ENCODE peak calls at places on chromosomes 16 and 17, in nine cellular contexts. W is cardiac fibroblast, S is omental fat pad, I is HFFc6, P is right atrium auricular region, T is GM20000, X is uterus, Q is H9, N is K562. B is an unnamed sample.
A peak's percentile ranks its signal among the peaks of the same experiment; 100 is the strongest.

GRCh38 chr16:88928405-88929375 is 48.3 kb downstream of the CBFA2T3 start:
- DNase-seq in X (no peak), P (no peak), N (no peak), S (no peak), W (no peak), I (no peak), Q (no peak), T (no peak), B (no peak)

GRCh38 chr16:80274576-80275191 is 266.1 kb upstream of the DYNLRB2 start:
- DNase-seq in X (no peak), T (no peak), W (peak; percentile 45), N (no peak), Q (no peak), S (no peak), P (no peak), I (peak; percentile 11), B (no peak)

GRCh38 chr16:67013238-67013822 is 15.6 kb upstream of the CBFB start:
- DNase-seq in W (no peak), N (no peak), X (no peak), Q (no peak), I (no peak), T (no peak), S (no peak), P (no peak), B (peak; percentile 28)

GRCh38 chr17:65799454-65799853 is 238.0 kb upstream of the AXIN2 start:
- DNase-seq in S (no peak), Q (no peak), P (no peak), W (no peak), I (no peak), N (no peak), X (no peak), T (no peak), B (no peak)

GRCh38 chr17:81429353-81429774 is 34.1 kb downstream of the BAHCC1 start:
- DNase-seq in W (peak; percentile 89), S (no peak), N (no peak), T (no peak), X (peak; percentile 88), Q (no peak), P (peak; percentile 83), I (peak; percentile 43), B (no peak)

GRCh38 chr17:48513653-48514482 is 16.9 kb downstream of the HOXB1 start:
- DNase-seq in N (peak; percentile 73), X (no peak), Q (no peak), P (no peak), S (no peak), I (no peak), W (no peak), T (no peak), B (no peak)

GRCh38 chr16:47643610-47644009 is 182.5 kb downstream of the PHKB start:
- DNase-seq in S (no peak), N (no peak), X (no peak), P (no peak), T (no peak), Q (no peak), W (no peak), I (no peak), B (no peak)

GRCh38 chr16:732936-733335 is 6.0 kb downstream of the HAGHL start:
- DNase-seq in W (no peak), T (no peak), S (no peak), Q (no peak), I (no peak), X (no peak), N (no peak), P (no peak), B (no peak)

GRCh38 chr17:40694584-40694983 is 9.0 kb downstream of the KRT24 start:
- DNase-seq in T (no peak), I (no peak), S (no peak), N (no peak), W (no peak), Q (no peak), P (no peak), X (no peak), B (no peak)

GRCh38 chr16:85437161-85438052 is 175.7 kb upstream of the GSE1 start:
- DNase-seq in Q (peak; percentile 74), I (no peak), W (peak; percentile 50), S (no peak), X (peak; percentile 77), P (no peak), T (no peak), N (peak; percentile 73), B (no peak)

GRCh38 chr16:82391690-82392089 is 221.7 kb upstream of the MPHOSPH6 start:
- DNase-seq in I (no peak), P (no peak), T (no peak), S (no peak), Q (no peak), W (no peak), N (no peak), X (no peak), B (no peak)

GRCh38 chr17:14838567-14838966 is 426.6 kb downstream of the PMP22 start:
- DNase-seq in S (no peak), N (no peak), T (no peak), P (no peak), W (no peak), X (no peak), Q (no peak), I (no peak), B (no peak)

GRCh38 chr17:5705876-5706420 is 121.6 kb upstream of the NLRP1 start:
- DNase-seq in P (no peak), X (no peak), T (no peak), S (no peak), Q (peak; percentile 23), I (no peak), W (no peak), N (no peak), B (no peak)

DNA sequence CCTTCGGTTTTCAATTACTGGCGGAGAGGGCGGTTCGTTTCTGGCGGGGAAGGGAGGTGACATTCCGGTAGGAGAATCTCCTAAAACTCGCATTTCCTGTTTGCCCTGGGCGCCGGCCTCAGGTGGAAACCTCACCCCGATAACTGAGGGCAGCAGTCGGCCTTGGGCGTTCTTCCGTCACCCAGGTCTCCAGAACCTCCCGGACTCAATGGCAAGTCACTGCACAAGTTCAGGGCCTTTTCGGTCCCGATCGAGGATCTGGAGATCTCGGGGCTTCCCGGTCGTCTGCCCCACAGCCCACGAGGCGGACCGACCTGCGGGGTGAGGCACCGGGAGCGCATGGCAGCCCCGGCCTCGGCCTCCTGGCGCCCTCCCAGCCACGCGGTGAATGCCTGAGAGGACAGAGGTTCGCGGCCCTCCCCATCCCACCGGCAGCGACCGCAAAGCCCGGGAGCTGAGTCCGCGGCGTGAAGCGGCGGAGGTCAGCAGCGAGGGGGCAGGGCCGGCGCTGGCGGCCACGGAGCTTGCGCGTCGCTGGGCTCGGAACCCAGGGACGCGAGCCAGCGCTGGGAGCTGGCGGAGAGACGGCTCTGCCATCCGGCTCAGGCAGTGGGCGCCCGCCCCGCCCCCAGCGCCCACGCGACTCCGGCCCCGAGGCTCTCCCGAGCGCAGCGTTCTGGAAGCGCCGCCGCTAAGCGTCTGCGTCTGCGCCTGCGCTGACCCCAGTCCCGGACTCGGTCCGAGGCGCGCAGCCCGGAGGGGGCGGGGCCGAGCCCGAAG is 58.4 kb downstream of the SRL start:
- DNase-seq in X (peak; percentile 96), I (peak; percentile 87), W (peak; percentile 97), N (peak; percentile 95), Q (peak; percentile 93), T (peak; percentile 100), S (peak; percentile 58), P (peak; percentile 90), B (peak; percentile 100)
- TF ChIP-seq CTCF in X (no peak), I (peak; percentile 22), W (no peak), N (no peak), Q (no peak), T (no peak), S (no peak), P (peak; percentile 61), B (no peak)

GRCh38 chr17:56653877-56654276 is 60.4 kb downstream of the NOG start:
- DNase-seq in I (peak; percentile 65), S (no peak), Q (peak; percentile 86), W (peak; percentile 14), T (peak; percentile 74), N (peak; percentile 16), X (no peak), P (no peak), B (peak; percentile 51)
- TF ChIP-seq CTCF in I (peak; percentile 85), S (no peak), Q (peak; percentile 76), W (peak; percentile 23), T (no peak), N (peak; percentile 34), X (no peak), P (peak; percentile 43), B (peak; percentile 40)

DNA sequence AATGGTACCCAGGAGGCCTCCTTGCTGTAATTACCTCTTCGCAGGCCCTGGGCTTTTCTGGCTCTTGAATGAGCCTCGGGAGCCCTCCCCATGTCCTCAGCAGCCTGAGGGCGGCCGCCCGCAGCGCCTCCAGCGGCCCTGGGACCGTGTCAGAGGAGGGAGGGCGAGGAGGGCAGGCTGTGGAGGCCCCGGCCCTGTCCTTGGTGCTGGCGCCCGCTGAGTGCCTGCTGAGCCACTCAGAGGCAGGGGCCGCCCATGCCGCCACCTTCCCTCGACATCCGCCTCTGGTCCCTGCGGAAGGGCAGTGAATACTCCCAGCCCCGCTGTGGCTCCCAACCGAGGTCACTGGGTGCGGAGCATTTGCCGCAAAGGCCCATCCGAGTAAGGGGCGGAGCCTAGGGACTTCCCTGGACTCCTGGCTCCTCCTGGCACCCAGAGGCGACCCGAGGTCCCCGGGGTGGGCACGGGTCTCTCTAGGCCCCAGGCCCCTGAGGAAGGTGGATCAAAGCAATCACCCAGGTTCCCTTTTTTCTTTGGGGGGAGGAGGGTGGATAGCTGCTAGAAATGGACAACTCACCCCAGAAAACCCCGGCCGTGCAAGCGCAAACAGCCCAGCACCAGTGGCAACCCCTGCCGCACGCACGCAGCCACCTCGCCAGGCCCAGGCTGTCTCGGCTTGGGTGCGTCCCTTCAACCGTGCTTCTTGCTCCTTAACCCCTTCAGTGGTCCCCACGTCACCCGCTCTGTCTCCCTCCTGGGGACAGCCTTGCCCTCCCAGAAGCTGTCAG is 2.7 kb downstream of the RBFOX3 start:
- DNase-seq in W (peak; percentile 21), T (peak; percentile 47), X (peak; percentile 22), S (no peak), I (no peak), N (peak; percentile 34), Q (peak; percentile 91), P (no peak), B (peak; percentile 59)
- TF ChIP-seq CTCF in W (no peak), T (no peak), X (no peak), S (no peak), I (no peak), N (peak; percentile 24), Q (peak; percentile 41), P (no peak), B (no peak)

GRCh38 chr16:49465661-49466528 is 92.3 kb downstream of the C16orf78 start:
- DNase-seq in I (no peak), S (no peak), X (no peak), N (no peak), P (peak; percentile 54), T (no peak), W (no peak), Q (peak; percentile 14), B (no peak)

GRCh38 chr16:49464093-49464492 is 90.5 kb downstream of the C16orf78 start:
- DNase-seq in I (no peak), P (peak; percentile 23), T (no peak), N (no peak), X (no peak), W (no peak), S (no peak), Q (no peak), B (no peak)

GRCh38 chr16:49463529-49463928 is 89.9 kb downstream of the C16orf78 start:
- DNase-seq in I (no peak), T (peak; percentile 85), P (peak; percentile 2), Q (peak; percentile 26), X (no peak), S (no peak), N (no peak), W (no peak), B (peak; percentile 86)

GRCh38 chr16:49466529-49466831 is 92.9 kb downstream of the C16orf78 start:
- DNase-seq in T (no peak), Q (peak; percentile 4), W (no peak), N (no peak), P (peak; percentile 18), X (no peak), S (no peak), I (no peak), B (no peak)

GRCh38 chr16:49464877-49465504 is 91.4 kb downstream of the C16orf78 start:
- DNase-seq in W (no peak), T (peak; percentile 49), I (no peak), X (no peak), N (peak; percentile 34), P (peak; percentile 40), Q (peak; percentile 73), S (no peak), B (peak; percentile 65)
- TF ChIP-seq CTCF in W (peak; percentile 21), T (peak; percentile 33), I (peak; percentile 21), X (no peak), N (peak; percentile 43), P (peak; percentile 57), Q (peak; percentile 99), S (no peak), B (no peak)

B was measured in GM13976.